ENCODE peak calls at places on chromosomes 4 and X, in four cellular contexts. S is HCT116, L is K562, O is HepG2. C is an unnamed sample.

GRCh38 chr4:183437452-183437851 is 7.0 kb upstream of the CDKN2AIP start:
- DNase-seq in S (no peak), L (no peak), O (no peak), C (no peak)

GRCh38 chr4:123651536-123652175 is 255.1 kb downstream of the SPRY1 start:
- DNase-seq in L (no peak), S (no peak), O (no peak), C (no peak)

GRCh38 chr4:182338059-182338458 is 94.9 kb downstream of the TENM3 start:
- DNase-seq in S (no peak), L (no peak), O (no peak), C (no peak)

GRCh38 chr4:2262145-2262943 is 435 bp upstream of the MXD4 start:
- DNase-seq in O (peak), L (peak), S (peak), C (peak)

GRCh38 chrX:143472334-143472938 is 44.8 kb downstream of the SPANXN3 start:
- DNase-seq in S (no peak), L (no peak), O (no peak), C (no peak)

GRCh38 chrX:24405959-24406358 is 45.5 kb downstream of the SUPT20HL1 start:
- DNase-seq in S (no peak), L (no peak), O (no peak), C (no peak)

GRCh38 chr4:188002346-188002745 is 6.8 kb downstream of the ZFP42 start:
- DNase-seq in S (no peak), O (no peak), L (no peak), C (no peak)

GRCh38 chr4:80592950-80593349 is 257.4 kb downstream of the CFAP299 start:
- DNase-seq in S (no peak), O (no peak), L (peak), C (no peak)

GRCh38 chrX:116317409-116317808 is 119.0 kb upstream of the SLC6A14 start:
- DNase-seq in S (no peak), O (no peak), L (no peak), C (no peak)

GRCh38 chrX:118550792-118551191 is 55.2 kb downstream of the DOCK11 start:
- DNase-seq in L (no peak), O (no peak), S (no peak), C (no peak)

GRCh38 chr4:70660106-70660505 is 6.2 kb downstream of the JCHAIN start:
- DNase-seq in S (no peak), O (no peak), L (no peak), C (no peak)

GRCh38 chr4:1039493-1040343 is 28.3 kb downstream of the FGFRL1 start:
- DNase-seq in S (no peak), L (peak), O (no peak), C (no peak)

GRCh38 chrX:69457756-69458155 is 46.4 kb upstream of the NALF2 start:
- DNase-seq in L (no peak), O (no peak), S (no peak), C (no peak)

GRCh38 chr4:41256131-41256739 is 493 bp upstream of the UCHL1 start:
- DNase-seq in S (no peak), L (no peak), O (no peak), C (no peak)

GRCh38 chr4:11451720-11452119 is 23.0 kb upstream of the HS3ST1 start:
- DNase-seq in L (no peak), S (no peak), O (no peak), C (no peak)

GRCh38 chr4:180134116-180134866 is 2108.9 kb upstream of the TENM3 start:
- DNase-seq in S (no peak), L (no peak), O (no peak), C (no peak)

GRCh38 chr4:7020290-7020689 is 22.9 kb upstream of the TADA2B start:
- DNase-seq in O (no peak), S (no peak), L (no peak), C (no peak)
- TF ChIP-seq TCF7L2 in O (no peak), S (no peak), L (no peak), C (no peak)

DNA sequence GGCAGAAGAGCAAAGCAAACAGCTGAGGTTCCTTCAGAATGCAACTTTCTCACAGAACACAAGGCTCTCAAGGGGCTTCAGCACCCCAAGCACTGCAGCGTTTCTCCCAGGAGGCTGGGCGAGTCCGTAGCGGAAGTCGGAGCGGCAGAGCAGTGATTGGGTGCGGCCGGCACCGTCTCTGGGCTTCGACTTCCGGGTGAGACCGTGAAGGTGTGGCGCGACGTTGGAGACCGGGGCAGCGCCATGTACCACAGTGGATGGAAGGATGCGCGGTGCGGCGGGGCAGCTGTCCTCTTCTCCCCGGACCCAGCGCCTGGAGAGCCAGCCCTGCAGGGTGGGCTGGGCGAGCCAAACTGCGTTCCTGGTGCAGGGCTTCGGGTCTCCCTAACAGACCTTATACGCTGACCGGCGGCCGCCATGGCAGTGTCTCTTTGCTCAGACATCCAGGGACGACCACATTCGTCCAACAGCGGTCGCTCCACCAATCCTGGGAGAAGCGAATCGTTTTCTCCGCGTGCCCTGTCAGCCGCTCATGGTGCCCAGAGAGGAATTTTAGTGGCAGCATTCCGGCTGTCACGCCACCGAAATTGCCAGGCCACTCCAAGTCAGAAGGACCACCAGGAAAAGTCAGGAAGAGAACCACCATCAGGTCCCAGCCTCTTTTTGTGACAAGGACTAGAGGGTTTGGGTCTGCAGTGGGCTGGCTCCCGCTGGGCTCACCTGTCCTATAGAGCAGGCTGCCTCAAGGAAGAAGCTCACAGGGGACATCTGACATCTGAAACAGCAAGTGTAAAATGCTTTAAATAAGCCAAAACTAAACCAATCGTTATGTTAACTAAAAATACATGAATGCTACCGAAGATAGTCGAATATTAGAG is 20.5 kb downstream of the TRIM61 start:
- DNase-seq in L (peak), O (no peak), S (no peak), C (peak)
- H3K27ac ChIP-seq in L (no peak), O (no peak), S (no peak), C (peak)

GRCh38 chr4:139633661-139634060 is 32.0 kb upstream of the MGST2 start:
- DNase-seq in L (peak), O (peak), S (no peak), C (no peak)
- H3K4me3 ChIP-seq in L (no peak), O (no peak), S (no peak), C (peak)

DNA sequence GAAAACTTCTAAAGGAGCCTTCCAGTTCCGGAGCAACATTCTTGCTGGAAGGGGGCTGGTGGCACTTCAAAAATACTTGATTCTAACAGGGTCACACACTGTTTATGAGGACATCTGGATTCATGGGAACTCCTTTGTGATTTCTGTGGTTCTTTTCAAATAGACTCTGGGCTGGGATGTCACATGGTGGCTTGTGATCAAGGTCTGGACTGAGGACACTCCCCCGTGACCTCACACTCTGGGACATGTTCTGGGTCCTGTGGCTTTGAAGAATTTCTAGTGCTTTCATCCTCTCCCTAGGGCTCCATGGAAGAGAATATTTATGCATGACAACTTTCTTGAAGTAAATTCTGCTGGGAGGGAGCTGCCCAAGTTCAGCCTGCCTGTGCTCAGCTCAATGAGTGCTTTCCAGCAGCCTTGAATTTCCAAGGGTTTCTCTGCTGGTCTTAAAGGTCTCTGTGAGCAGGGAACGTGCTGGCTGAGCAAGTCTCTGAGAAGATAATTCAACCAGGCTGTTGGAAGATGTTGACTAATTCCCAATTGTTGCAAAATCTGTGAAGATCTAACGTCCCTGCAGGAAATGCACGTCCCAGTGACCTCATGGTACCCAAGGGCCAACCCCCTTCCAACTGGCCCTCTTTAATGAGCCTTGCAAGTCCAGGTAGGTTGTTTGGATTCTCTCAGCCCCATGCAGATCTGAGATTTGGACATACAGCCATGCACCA is 36.3 kb downstream of the GPR143 start:
- DNase-seq in L (no peak), S (no peak), O (peak), C (no peak)
- TF ChIP-seq TCF7L2 in L (no peak), S (no peak), O (no peak), C (no peak)

GRCh38 chr4:38223801-38224236 is 263.6 kb downstream of the PTTG2 start:
- DNase-seq in S (no peak), L (no peak), O (peak), C (no peak)

GRCh38 chr4:38230121-38230728 is 270.0 kb downstream of the PTTG2 start:
- DNase-seq in O (no peak), S (peak), L (peak), C (no peak)

GRCh38 chr4:38223306-38223705 is 263.1 kb downstream of the PTTG2 start:
- DNase-seq in O (no peak), L (no peak), S (no peak), C (no peak)

GRCh38 chr4:38224850-38225249 is 264.7 kb downstream of the PTTG2 start:
- DNase-seq in L (no peak), O (no peak), S (no peak), C (no peak)

DNA sequence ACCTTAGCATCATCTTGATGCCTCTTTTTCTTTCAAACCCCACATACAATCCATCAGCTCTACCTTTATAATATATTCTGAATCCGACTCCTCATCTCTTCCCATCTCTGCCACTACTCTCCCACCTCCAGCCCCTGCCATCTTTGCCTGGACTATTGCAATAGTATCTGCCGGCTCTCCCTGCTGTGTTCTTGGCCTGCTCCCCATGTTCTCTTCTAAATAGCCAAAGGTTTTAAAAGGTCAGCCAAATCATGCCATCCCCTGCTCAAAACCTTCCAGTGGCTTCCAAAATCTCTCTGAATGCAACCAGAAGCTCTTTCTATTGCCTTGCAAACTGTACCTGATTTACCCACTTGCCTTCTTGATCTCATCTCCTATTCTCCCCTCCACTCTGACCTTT is 266.0 kb downstream of the PTTG2 start:
- DNase-seq in O (no peak), S (no peak), L (no peak), C (no peak)
- H3K27ac ChIP-seq in O (no peak), S (no peak), L (no peak), C (no peak)

GRCh38 chr4:13558881-13559280 is 14.6 kb upstream of the NKX3-2 start:
- DNase-seq in S (no peak), L (no peak), O (no peak), C (no peak)
- H3K4me3 ChIP-seq in S (no peak), L (no peak), O (no peak), C (no peak)

GRCh38 chr4:72971572-72971971 is 97.9 kb downstream of the COX18 start:
- DNase-seq in O (no peak), L (no peak), S (no peak), C (no peak)
- TF ChIP-seq TCF7L2 in O (no peak), L (no peak), S (no peak), C (no peak)

GRCh38 chr4:89981789-89982334 is 87.2 kb downstream of the MMRN1 start:
- DNase-seq in S (no peak), L (no peak), O (no peak), C (no peak)
- H3K27ac ChIP-seq in S (no peak), L (no peak), O (no peak), C (no peak)